ENCODE peak calls at places on chromosomes 13 and 19, in eight cellular contexts. B is tibial nerve, A is tibial artery, E is GM23248, J is AG04450, I is brain microvascular endothelial cell, N is upper lobe of right lung, Z is Peyer's patch. H is an unnamed sample.
A peak's percentile ranks its signal among the peaks of the same experiment; 100 is the strongest.

GRCh38 chr19:34120846-34121639 is 51.3 kb upstream of the LSM14A start:
- DNase-seq in B (peak; percentile 21), A (no peak), E (peak; percentile 62), J (peak; percentile 20), I (peak; percentile 61), N (no peak), Z (no peak), H (no peak)

GRCh38 chr13:39684531-39685137 is 29.2 kb downstream of the COG6 start:
- DNase-seq in B (no peak), A (no peak), E (peak; percentile 81), J (no peak), I (no peak), N (no peak), Z (no peak), H (no peak)

GRCh38 chr13:114146629-114147028 is 14.2 kb upstream of the RASA3 start:
- DNase-seq in B (no peak), A (no peak), E (no peak), J (no peak), I (no peak), N (peak; percentile 54), Z (peak; percentile 50), H (no peak)

GRCh38 chr13:54875111-54875510 is 1846.5 kb downstream of the OLFM4 start:
- DNase-seq in B (no peak), A (no peak), E (no peak), J (no peak), I (no peak), N (no peak), Z (no peak), H (no peak)

GRCh38 chr19:46356670-46357055 is 9.8 kb downstream of the PPP5C start:
- DNase-seq in B (no peak), A (no peak), E (no peak), J (no peak), I (no peak), N (no peak), Z (no peak), H (peak; percentile 41)

GRCh38 chr19:45768644-45769053 is 403 bp downstream of the SIX5 start:
- DNase-seq in B (no peak), A (no peak), E (peak; percentile 81), J (no peak), I (peak; percentile 22), N (no peak), Z (no peak), H (peak; percentile 86)

GRCh38 chr19:29810504-29810871 is 1.3 kb upstream of the CCNE1 start:
- DNase-seq in B (peak; percentile 21), A (no peak), E (peak; percentile 51), J (no peak), I (peak; percentile 5), N (no peak), Z (no peak), H (no peak)

GRCh38 chr19:39532233-39533002 is at the start of gene EID2B:
- DNase-seq in B (peak; percentile 89), A (peak; percentile 94), E (peak; percentile 99), J (peak; percentile 95), I (peak; percentile 88), N (peak; percentile 98), Z (peak; percentile 97), H (peak; percentile 98)

GRCh38 chr19:58361900-58362271 is 665 bp downstream of the ZNF497 start:
- DNase-seq in B (no peak), A (peak; percentile 39), E (no peak), J (no peak), I (no peak), N (peak; percentile 86), Z (peak; percentile 65), H (no peak)

GRCh38 chr19:51480590-51480989 is 2.3 kb downstream of the CEACAM18 start:
- DNase-seq in B (no peak), A (no peak), E (peak; percentile 33), J (no peak), I (peak; percentile 4), N (no peak), Z (peak; percentile 51), H (peak; percentile 35)

GRCh38 chr19:17469092-17469370 is 1.3 kb upstream of the SLC27A1 start:
- DNase-seq in B (no peak), A (no peak), E (peak; percentile 77), J (no peak), I (no peak), N (no peak), Z (no peak), H (no peak)

GRCh38 chr19:17470204-17470841 is at the start of gene SLC27A1:
- DNase-seq in B (peak; percentile 98), A (peak; percentile 99), E (peak; percentile 100), J (peak; percentile 97), I (peak; percentile 99), N (peak; percentile 99), Z (peak; percentile 98), H (peak; percentile 100)

GRCh38 chr19:17469371-17470203 is 737 bp upstream of the SLC27A1 start:
- DNase-seq in B (peak; percentile 99), A (peak; percentile 99), E (peak; percentile 99), J (peak; percentile 85), I (peak; percentile 90), N (peak; percentile 99), Z (peak; percentile 98), H (peak; percentile 99)

GRCh38 chr19:17467471-17468301 is 2.6 kb upstream of the SLC27A1 start:
- DNase-seq in B (no peak), A (no peak), E (no peak), J (no peak), I (no peak), N (no peak), Z (no peak), H (no peak)

GRCh38 chr19:17468302-17469091 is 1.8 kb upstream of the SLC27A1 start:
- DNase-seq in B (no peak), A (peak; percentile 79), E (peak; percentile 55), J (no peak), I (no peak), N (peak; percentile 86), Z (no peak), H (peak; percentile 91)
- H3K27ac ChIP-seq in B (peak overlapping the region; percentile 85), A (peak overlapping the region; percentile 92), E (peak overlapping the region; percentile 77), J (no peak overlapping the region), I (no peak overlapping the region), N (peak overlapping the region; percentile 91), Z (peak overlapping the region; percentile 86), H (peak overlapping the region; percentile 91)

GRCh38 chr19:18023596-18024212 is 15.7 kb downstream of the ARRDC2 start:
- DNase-seq in B (peak; percentile 96), A (peak; percentile 94), E (no peak), J (no peak), I (peak; percentile 87), N (peak; percentile 92), Z (peak; percentile 97), H (peak; percentile 93)

GRCh38 chr19:18021121-18021755 is 13.3 kb downstream of the ARRDC2 start:
- DNase-seq in B (peak; percentile 78), A (peak; percentile 93), E (peak; percentile 91), J (no peak), I (peak; percentile 91), N (peak; percentile 90), Z (peak; percentile 89), H (peak; percentile 92)

GRCh38 chr19:18017275-18018083 is 9.5 kb downstream of the ARRDC2 start:
- DNase-seq in B (no peak), A (peak; percentile 54), E (no peak), J (no peak), I (no peak), N (no peak), Z (no peak), H (no peak)

GRCh38 chr19:18020212-18021067 is 12.5 kb downstream of the ARRDC2 start:
- DNase-seq in B (peak; percentile 79), A (peak; percentile 94), E (peak; percentile 80), J (no peak), I (peak; percentile 61), N (peak; percentile 93), Z (peak; percentile 82), H (peak; percentile 95)
- H3K27ac ChIP-seq in B (peak overlapping the region; percentile 86), A (peak overlapping the region; percentile 83), E (no peak overlapping the region), J (no peak overlapping the region), I (peak overlapping the region; percentile 96), N (peak overlapping the region; percentile 89), Z (peak overlapping the region; percentile 85), H (peak overlapping the region; percentile 74)

GRCh38 chr13:112802808-112803207 is 113.0 kb downstream of the ATP11A start:
- DNase-seq in B (no peak), A (no peak), E (no peak), J (no peak), I (no peak), N (no peak), Z (no peak), H (no peak)

GRCh38 chr13:112800057-112800456 is 110.2 kb downstream of the ATP11A start:
- DNase-seq in B (no peak), A (no peak), E (no peak), J (no peak), I (no peak), N (no peak), Z (no peak), H (no peak)

GRCh38 chr13:112804374-112804773 is 114.5 kb downstream of the ATP11A start:
- DNase-seq in B (no peak), A (no peak), E (no peak), J (no peak), I (no peak), N (no peak), Z (no peak), H (no peak)

GRCh38 chr13:112806761-112807652 is 117.2 kb downstream of the ATP11A start:
- DNase-seq in B (no peak), A (no peak), E (no peak), J (no peak), I (no peak), N (no peak), Z (no peak), H (peak; percentile 47)

GRCh38 chr13:112803422-112803821 is 113.6 kb downstream of the ATP11A start:
- DNase-seq in B (no peak), A (no peak), E (no peak), J (no peak), I (no peak), N (no peak), Z (no peak), H (no peak)
- H3K27ac ChIP-seq in B (no peak overlapping the region), A (no peak overlapping the region), E (no peak overlapping the region), J (no peak overlapping the region), I (no peak overlapping the region), N (no peak overlapping the region), Z (no peak overlapping the region), H (no peak overlapping the region)

GRCh38 chr19:42443944-42444398 is 1.2 kb upstream of the CXCL17 start:
- DNase-seq in B (no peak), A (no peak), E (no peak), J (no peak), I (no peak), N (no peak), Z (no peak), H (no peak)
- H3K27ac ChIP-seq in B (no peak overlapping the region), A (no peak overlapping the region), E (no peak overlapping the region), J (no peak overlapping the region), I (no peak overlapping the region), N (peak overlapping the region; percentile 42), Z (peak overlapping the region; percentile 30), H (no peak overlapping the region)

DNA sequence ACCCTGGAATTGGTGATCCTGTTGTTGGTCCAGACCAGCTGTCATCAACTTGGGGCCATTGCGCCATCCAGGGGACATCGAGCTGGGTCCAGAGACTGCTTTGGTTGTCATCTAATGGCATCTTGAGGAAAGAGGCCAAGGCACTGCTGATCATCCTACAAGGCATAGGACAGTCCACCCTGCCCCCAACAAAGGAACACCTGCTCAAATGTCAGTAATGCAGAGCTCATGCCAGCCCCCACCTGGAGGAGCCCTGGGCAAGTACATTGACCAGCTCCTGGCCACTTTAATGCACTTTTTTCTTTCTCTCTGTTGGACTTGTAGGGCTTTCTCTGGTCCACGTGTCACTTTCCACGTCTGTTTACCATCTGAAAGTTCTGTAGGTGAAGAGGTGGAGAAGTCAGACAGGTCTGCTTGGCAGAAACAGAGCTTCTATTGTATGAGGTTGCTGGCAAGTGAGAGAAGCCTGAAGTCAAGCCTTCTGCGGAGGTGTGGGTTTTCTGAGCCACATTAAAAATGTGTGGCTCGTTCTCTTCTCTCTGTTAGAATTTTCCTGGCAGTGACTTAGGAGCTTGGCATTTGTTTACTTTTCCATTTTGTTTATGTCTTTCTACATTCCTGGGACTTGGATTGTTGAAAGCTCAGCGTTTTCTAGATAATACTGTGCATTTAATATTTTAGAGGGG is 124.0 kb upstream of the RNF113B start:
- DNase-seq in B (no peak), A (no peak), E (peak; percentile 67), J (peak; percentile 52), I (no peak), N (no peak), Z (no peak), H (no peak)
- H3K27ac ChIP-seq in B (no peak overlapping the region), A (no peak overlapping the region), E (peak overlapping the region; percentile 79), J (peak overlapping the region; percentile 82), I (no peak overlapping the region), N (peak overlapping the region; percentile 37), Z (peak overlapping the region; percentile 27), H (peak overlapping the region; percentile 41)

H was measured in sigmoid colon.